ENCODE peak calls at places on chromosomes 2 and 18, in eight cellular contexts. U, G, Q, S, M, B, W and I are unnamed samples.

GRCh38 chr2:5791371-5791770 is 99.2 kb downstream of the SOX11 start:
- DNase-seq in U (no peak), G (no peak), Q (no peak), S (no peak), M (no peak), B (no peak), W (peak; percentile 29), I (no peak)

GRCh38 chr2:136025057-136025973 is 39.9 kb upstream of the DARS1 start:
- DNase-seq in U (peak; percentile 91), G (peak; percentile 94), Q (peak; percentile 57), S (no peak), M (peak; percentile 99), B (peak; percentile 27), W (peak; percentile 28), I (peak; percentile 78)

GRCh38 chr18:79344208-79344581 is 51.5 kb upstream of the NFATC1 start:
- DNase-seq in U (no peak), G (no peak), Q (no peak), S (no peak), M (no peak), B (no peak), W (no peak), I (no peak)

GRCh38 chr18:111292-112014 is 46.9 kb upstream of the USP14 start:
- DNase-seq in U (peak; percentile 85), G (peak; percentile 72), Q (peak; percentile 85), S (peak; percentile 78), M (peak; percentile 82), B (no peak), W (peak; percentile 40), I (peak; percentile 11)

GRCh38 chr18:2654828-2655152 is 736 bp upstream of the SMCHD1 start:
- DNase-seq in U (no peak), G (no peak), Q (no peak), S (no peak), M (no peak), B (no peak), W (peak; percentile 7), I (no peak)

GRCh38 chr2:7692657-7693161 is 775.5 kb downstream of the RNF144A start:
- DNase-seq in U (no peak), G (no peak), Q (no peak), S (peak; percentile 98), M (no peak), B (no peak), W (peak; percentile 53), I (peak; percentile 87)

GRCh38 chr2:217086038-217086522 is 226.2 kb upstream of the TNP1 start:
- DNase-seq in U (no peak), G (no peak), Q (no peak), S (peak; percentile 79), M (no peak), B (no peak), W (peak; percentile 64), I (peak; percentile 89)

GRCh38 chr2:217160978-217161973 is 301.4 kb upstream of the TNP1 start:
- DNase-seq in U (no peak), G (no peak), Q (no peak), S (no peak), M (no peak), B (no peak), W (no peak), I (no peak)

GRCh38 chr18:46546111-46546640 is 110.8 kb downstream of the LOXHD1 start:
- DNase-seq in U (no peak), G (no peak), Q (no peak), S (no peak), M (peak; percentile 11), B (no peak), W (no peak), I (peak; percentile 20)

GRCh38 chr2:181774601-181775179 is 94.4 kb upstream of the NEUROD1 start:
- DNase-seq in U (no peak), G (no peak), Q (peak; percentile 28), S (peak; percentile 55), M (no peak), B (no peak), W (peak; percentile 59), I (no peak)

DNA sequence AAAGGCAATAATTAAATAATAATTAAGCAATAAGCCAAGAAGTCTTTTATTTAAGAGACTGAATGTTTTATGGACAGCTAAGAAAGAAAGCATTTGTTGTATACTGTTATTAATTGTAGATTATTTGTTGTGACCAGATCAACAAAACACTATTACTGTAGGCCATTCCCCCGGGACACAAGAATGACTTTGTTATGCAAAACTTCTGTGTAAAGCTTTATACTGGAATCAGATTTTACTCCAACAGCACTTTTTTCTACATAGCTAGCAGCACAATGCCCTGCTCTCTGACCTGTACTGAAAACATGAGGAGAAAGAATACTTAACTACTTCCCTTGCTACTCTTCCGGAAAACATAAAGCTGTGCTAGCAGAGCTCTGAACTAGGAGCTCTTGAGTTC is 601.3 kb upstream of the PIK3C3 start:
- DNase-seq in U (no peak), G (no peak), Q (no peak), S (no peak), M (no peak), B (no peak), W (no peak), I (no peak)
- H2AFZ ChIP-seq in U (no peak overlapping the region), G (no peak overlapping the region), Q (no peak overlapping the region), S (no peak overlapping the region), M (no peak overlapping the region), B (no peak overlapping the region), W (no peak overlapping the region), I (no peak overlapping the region)

DNA sequence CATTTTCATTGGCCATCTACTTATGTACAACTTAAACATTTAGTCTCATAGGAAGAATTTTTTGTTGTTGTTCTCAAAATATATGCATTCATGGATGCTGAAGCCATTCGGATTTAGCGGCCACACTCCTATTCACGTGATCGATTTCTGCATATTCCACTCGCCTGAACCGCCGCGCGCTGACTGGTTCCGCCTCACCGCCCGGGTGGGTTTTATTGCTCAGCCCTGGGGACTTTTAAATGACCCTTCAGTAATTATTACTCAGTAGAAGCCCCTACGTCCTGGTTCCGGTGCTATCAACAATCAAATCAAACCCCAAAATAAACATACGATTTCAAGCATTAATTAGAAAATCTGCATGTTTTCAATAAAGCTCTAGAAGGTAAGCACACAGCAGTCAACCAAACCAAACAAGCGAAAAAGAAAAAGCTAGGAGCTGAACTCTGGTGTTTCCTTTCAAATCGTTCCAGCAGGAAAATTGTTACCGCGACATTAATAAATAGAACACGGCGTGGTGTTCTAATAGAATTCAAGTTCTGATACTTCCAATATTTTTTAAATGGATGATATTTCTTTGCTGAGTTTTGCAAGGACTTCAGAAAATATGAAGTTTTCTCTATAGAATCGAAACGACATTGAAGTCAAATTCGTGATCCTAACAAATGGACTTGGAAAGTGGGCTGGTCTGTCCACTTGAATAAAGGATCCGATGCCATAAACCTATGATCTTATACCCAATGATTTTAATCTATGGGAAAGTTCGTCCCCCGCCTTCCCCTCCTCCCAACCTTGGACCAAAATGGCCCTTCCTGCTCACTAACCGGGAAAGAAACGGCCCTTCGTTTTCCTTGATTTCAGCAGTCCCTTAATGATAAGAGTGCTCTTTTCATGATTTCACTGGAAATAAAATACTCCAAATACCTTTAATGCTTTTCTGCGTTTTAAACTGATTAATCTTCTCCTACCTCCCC is 9.2 kb downstream of the PAX3 start:
- DNase-seq in U (no peak), G (no peak), Q (no peak), S (no peak), M (no peak), B (no peak), W (no peak), I (no peak)
- H3K27me3 ChIP-seq in U (peaks cover 100% of the 10 kb centered on the region), G (peaks cover 72% of the 10 kb centered on the region), Q (peaks cover 100% of the 10 kb centered on the region), S (peaks cover 76% of the 10 kb centered on the region), M (peaks cover 99% of the 10 kb centered on the region), B (peaks cover 69% of the 10 kb centered on the region), W (peaks cover 61% of the 10 kb centered on the region), I (peaks cover 44% of the 10 kb centered on the region)

GRCh38 chr18:62610509-62611394 is 87.9 kb downstream of the ZCCHC2 start:
- DNase-seq in U (no peak), G (peak; percentile 65), Q (no peak), S (no peak), M (peak; percentile 80), B (no peak), W (no peak), I (no peak)

GRCh38 chr18:62612246-62612645 is 89.4 kb downstream of the ZCCHC2 start:
- DNase-seq in U (no peak), G (no peak), Q (no peak), S (no peak), M (no peak), B (no peak), W (no peak), I (no peak)

GRCh38 chr18:62614499-62614898 is 91.7 kb downstream of the ZCCHC2 start:
- DNase-seq in U (no peak), G (no peak), Q (no peak), S (no peak), M (no peak), B (no peak), W (no peak), I (no peak)

GRCh38 chr18:62612721-62613120 is 89.9 kb downstream of the ZCCHC2 start:
- DNase-seq in U (no peak), G (no peak), Q (no peak), S (no peak), M (no peak), B (no peak), W (no peak), I (no peak)

DNA sequence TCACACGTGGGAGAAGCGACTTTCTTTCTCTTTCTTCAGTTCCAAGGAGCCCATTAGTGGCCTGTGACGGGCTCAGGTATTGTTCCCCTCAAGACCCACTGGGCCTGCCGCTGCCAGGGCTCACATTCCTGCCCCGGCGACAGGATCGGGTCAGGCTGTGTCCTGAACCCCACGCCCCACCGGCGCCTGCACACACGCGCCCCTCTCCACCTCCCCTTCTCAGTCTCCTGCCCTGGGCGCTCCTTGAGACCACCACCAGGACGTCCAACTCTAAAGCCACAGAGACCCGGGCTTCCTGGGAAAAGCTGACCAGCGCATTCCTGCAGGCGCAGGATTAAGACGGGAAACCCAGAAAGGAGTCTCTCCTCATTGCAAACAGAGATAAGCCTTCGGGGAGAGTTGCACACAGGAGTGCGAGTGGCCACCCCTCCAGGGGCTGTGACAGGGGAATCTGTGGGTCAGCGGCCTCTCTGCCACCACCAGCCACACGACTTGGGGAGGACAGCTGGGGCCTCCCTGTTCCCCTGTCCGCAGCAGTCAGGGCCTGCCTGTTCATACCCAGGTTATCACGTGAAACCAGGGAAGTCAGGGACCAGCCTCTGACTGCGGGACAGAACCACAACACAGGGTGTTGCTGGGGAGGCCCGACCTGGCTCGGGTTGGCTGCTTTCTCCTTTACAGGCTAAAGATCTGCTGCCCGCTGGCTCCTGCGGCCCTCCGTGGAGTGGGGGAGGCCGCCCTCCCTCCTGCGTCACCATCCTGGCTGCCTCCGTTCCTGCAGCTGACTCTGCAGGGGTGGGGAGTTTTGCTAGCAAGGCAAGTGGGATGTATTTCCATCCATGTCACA is 88.8 kb downstream of the ZCCHC2 start:
- DNase-seq in U (no peak), G (no peak), Q (no peak), S (no peak), M (peak; percentile 51), B (no peak), W (no peak), I (no peak)
- H2AFZ ChIP-seq in U (peak overlapping the region; percentile 71), G (no peak overlapping the region), Q (no peak overlapping the region), S (no peak overlapping the region), M (peak overlapping the region; percentile 63), B (no peak overlapping the region), W (peak overlapping the region; percentile 37), I (peak overlapping the region; percentile 47)

DNA sequence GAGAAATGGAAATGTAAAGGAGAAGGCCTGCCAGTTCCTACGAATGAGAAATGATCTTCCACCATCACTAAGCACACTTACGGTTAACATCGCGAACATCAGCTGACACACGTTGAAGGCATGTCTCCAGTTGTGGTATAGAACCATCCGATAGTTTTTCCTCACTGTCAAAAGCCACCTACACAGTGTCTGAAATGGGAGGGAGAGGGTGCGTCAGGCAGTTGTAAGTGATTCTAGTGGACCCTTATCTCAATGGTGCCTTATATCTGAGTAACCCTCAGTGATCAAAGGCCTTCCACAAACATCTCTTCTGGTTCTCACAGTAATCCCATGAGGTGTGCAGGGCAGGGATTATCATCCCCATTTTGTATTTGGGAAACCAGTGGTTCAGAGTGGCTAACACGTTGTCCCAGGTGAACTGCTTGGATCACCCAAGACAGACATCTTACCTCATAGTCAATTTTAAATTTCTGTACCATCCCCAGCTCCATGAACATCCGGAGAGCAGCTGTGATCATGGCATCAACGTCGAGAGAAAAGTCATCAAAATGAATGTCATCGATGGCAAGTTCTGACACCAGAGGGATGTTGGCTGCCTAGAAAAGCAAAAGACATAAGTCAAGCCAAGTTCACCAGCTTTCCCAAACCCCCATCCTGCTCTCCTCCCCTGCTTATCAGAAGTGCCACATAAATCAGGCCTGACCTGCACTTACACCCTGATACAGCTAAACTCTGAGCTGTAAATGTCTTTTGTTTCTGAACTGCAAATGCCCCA is 335.2 kb downstream of the AGPS start:
- DNase-seq in U (no peak), G (no peak), Q (no peak), S (no peak), M (no peak), B (no peak), W (no peak), I (no peak)
- H3K27me3 ChIP-seq in U (no peaks in the 10 kb centered on the region), G (peaks cover 37% of the 10 kb centered on the region), Q (no peaks in the 10 kb centered on the region), S (peaks cover 31% of the 10 kb centered on the region), M (peaks cover 88% of the 10 kb centered on the region), B (no peaks in the 10 kb centered on the region), W (peaks cover 6% of the 10 kb centered on the region), I (peaks cover 6% of the 10 kb centered on the region)